ENCODE peak calls at places on chromosomes 13 and 19, in eight cellular contexts. U is CD8-positive, alpha-beta T cell; S is CD8-positive, alpha-beta memory T cell; L is cardiac muscle cell; Z is iPS DF 6.9; W is Peyer's patch; I is fibroblast of lung; Y is PC-9. G is an unnamed sample.

GRCh38 chr19:30175987-30176386 is 196.2 kb upstream of the ZNF536 start:
- DNase-seq in S (no peak), L (no peak), W (no peak), Y (no peak), I (no peak), U (no peak), Z (no peak), G (no peak)

GRCh38 chr13:32969516-32969941 is 46.7 kb upstream of the KL start:
- DNase-seq in L (peak; percentile 61), I (peak; percentile 45), Y (no peak), U (no peak), Z (no peak), S (no peak), W (no peak), G (no peak)

GRCh38 chr13:26760835-26761582 is 423 bp upstream of the GPR12 start:
- DNase-seq in S (no peak), L (no peak), U (no peak), Z (no peak), I (peak; percentile 2), Y (no peak), W (no peak), G (no peak)

GRCh38 chr13:51797664-51798488 is 6.1 kb downstream of the DHRS12 start:
- DNase-seq in Z (no peak), L (peak; percentile 67), W (peak; percentile 53), S (peak; percentile 59), U (peak; percentile 73), Y (peak; percentile 54), I (peak; percentile 55), G (peak; percentile 74)

GRCh38 chr13:50951366-50951765 is 41.8 kb downstream of the RNASEH2B start:
- DNase-seq in U (no peak), S (no peak), Y (no peak), L (peak; percentile 31), Z (no peak), I (peak; percentile 91), W (no peak), G (no peak)

GRCh38 chr13:44668707-44669106 is 92.6 kb upstream of the TSC22D1 start:
- DNase-seq in L (no peak), Z (no peak), S (no peak), U (no peak), Y (peak; percentile 64), I (peak; percentile 63), W (no peak), G (no peak)

GRCh38 chr13:24208314-24208713 is 47.8 kb downstream of the SPATA13 start:
- DNase-seq in Z (no peak), W (no peak), I (peak; percentile 90), U (no peak), Y (no peak), L (peak; percentile 82), S (no peak), G (no peak)

GRCh38 chr19:46134527-46134926 is 10.0 kb upstream of the IGFL3 start:
- DNase-seq in W (no peak), Y (no peak), S (no peak), Z (no peak), U (no peak), L (peak; percentile 35), I (peak; percentile 61), G (no peak)

GRCh38 chr19:17095141-17095919 is 19.8 kb downstream of the MYO9B start:
- DNase-seq in W (no peak), Z (no peak), U (no peak), S (no peak), L (peak; percentile 98), I (peak; percentile 58), Y (peak; percentile 25), G (no peak)

GRCh38 chr19:54125713-54126112 is 10.2 kb downstream of the PRPF31 start:
- DNase-seq in W (no peak), I (no peak), L (no peak), S (no peak), U (no peak), Z (no peak), Y (no peak), G (no peak)

GRCh38 chr13:93625536-93625935 is 398.9 kb downstream of the GPC6 start:
- DNase-seq in S (no peak), W (no peak), U (no peak), L (peak; percentile 27), Z (no peak), I (no peak), Y (no peak), G (no peak)

GRCh38 chr13:101572456-101572855 is 120.0 kb downstream of the ITGBL1 start:
- DNase-seq in I (no peak), W (no peak), U (no peak), Y (no peak), L (no peak), S (no peak), Z (no peak), G (no peak)

GRCh38 chr13:101570410-101570809 is 117.9 kb downstream of the ITGBL1 start:
- DNase-seq in U (no peak), Z (no peak), I (peak; percentile 47), W (no peak), L (no peak), Y (peak; percentile 87), S (no peak), G (no peak)

GRCh38 chr13:101567841-101568240 is 115.4 kb downstream of the ITGBL1 start:
- DNase-seq in W (no peak), U (no peak), S (no peak), L (no peak), Z (no peak), Y (no peak), I (no peak), G (no peak)

GRCh38 chr13:101565327-101565726 is 112.9 kb downstream of the ITGBL1 start:
- DNase-seq in L (no peak), I (no peak), Z (no peak), S (no peak), U (no peak), W (no peak), Y (no peak), G (no peak)

DNA sequence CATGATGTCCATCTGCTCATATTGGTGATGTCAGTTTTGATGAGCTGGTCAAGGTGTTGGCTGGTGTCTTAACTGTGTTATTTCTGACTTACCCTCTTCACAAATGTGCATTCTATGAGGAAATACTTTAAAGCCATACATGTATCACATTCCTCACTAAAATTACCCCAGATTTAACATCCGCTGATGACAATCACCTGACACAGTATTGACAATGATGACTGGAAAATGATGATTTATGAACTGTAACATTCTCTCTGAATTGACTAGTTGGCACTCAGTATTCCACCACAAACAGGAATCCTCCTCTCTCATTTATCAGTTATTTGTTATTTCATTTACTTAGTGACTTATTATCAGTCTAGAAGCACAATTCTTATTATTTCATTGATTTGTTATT is 117.3 kb downstream of the ITGBL1 start:
- DNase-seq in U (no peak), S (no peak), Z (no peak), Y (no peak), I (no peak), W (no peak), L (no peak), G (no peak)
- H3K27ac ChIP-seq in U (no peak overlapping the region), S (no peak overlapping the region), Z (no peak overlapping the region), Y (peak overlapping the region; percentile 59), I (no peak overlapping the region), W (no peak overlapping the region), L (no peak overlapping the region), G (no peak overlapping the region)

DNA sequence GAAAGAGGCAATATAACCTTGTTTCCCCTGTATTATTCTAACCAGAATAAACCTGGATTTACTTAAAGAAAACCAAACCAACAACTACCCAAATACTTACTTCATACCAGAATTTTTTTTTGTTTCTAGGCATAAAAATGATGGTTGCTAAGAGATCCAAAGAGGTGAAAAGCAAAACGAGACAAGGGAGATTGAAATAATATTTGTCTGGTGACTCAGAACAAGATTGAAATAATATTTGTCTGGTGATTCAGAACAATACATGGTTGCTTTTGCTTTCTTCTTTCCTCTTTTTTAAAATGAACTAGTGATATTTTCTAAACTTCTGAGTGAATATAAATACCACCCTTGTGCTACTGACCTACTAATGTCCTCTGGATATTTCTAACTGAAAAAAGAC is 592.9 kb downstream of the KCTD12 start:
- DNase-seq in W (no peak), Z (no peak), I (peak; percentile 73), U (no peak), Y (peak; percentile 43), S (no peak), L (peak; percentile 81), G (no peak)
- H3K27ac ChIP-seq in W (no peak overlapping the region), Z (no peak overlapping the region), I (no peak overlapping the region), U (no peak overlapping the region), Y (no peak overlapping the region), S (no peak overlapping the region), L (no peak overlapping the region), G (no peak overlapping the region)

DNA sequence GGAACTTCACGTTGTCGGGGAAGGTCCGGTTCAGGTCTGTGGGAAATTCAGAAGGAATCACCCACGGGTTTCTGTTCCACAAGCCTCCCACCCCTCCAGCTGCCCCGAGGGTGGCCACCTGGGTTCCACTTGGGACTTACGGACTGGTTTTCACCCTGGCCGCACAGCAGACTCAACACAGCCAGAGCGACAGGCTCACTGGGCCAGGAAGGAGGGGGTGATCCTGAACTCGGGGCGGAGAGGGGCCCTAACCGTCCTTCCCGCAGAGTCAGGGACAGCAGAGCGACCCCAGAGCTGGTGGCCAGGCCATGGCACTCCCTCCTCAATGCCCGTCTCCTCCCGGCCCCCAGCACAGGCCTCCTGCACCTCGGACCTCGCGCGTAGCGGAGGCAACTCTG is 13.0 kb downstream of the GRTP1 start:
- DNase-seq in W (no peak), Z (no peak), U (no peak), S (no peak), I (no peak), Y (no peak), L (no peak), G (no peak)
- H3K27ac ChIP-seq in W (no peak overlapping the region), Z (no peak overlapping the region), U (no peak overlapping the region), S (no peak overlapping the region), I (no peak overlapping the region), Y (no peak overlapping the region), L (no peak overlapping the region), G (no peak overlapping the region)

GRCh38 chr13:112229992-112230872 is 145.9 kb upstream of the SPACA7 start:
- DNase-seq in S (no peak), W (no peak), U (no peak), L (no peak), Z (no peak), I (no peak), Y (no peak), G (no peak)

GRCh38 chr13:112229445-112229844 is 146.7 kb upstream of the SPACA7 start:
- DNase-seq in Z (no peak), S (no peak), Y (no peak), U (no peak), W (no peak), L (no peak), I (no peak), G (no peak)

GRCh38 chr13:112233256-112233655 is 142.9 kb upstream of the SPACA7 start:
- DNase-seq in Y (no peak), Z (no peak), W (no peak), S (no peak), I (no peak), L (no peak), U (no peak), G (no peak)

GRCh38 chr13:112233716-112234115 is 142.4 kb upstream of the SPACA7 start:
- DNase-seq in L (no peak), W (no peak), Z (no peak), Y (no peak), I (no peak), S (no peak), U (no peak), G (no peak)

DNA sequence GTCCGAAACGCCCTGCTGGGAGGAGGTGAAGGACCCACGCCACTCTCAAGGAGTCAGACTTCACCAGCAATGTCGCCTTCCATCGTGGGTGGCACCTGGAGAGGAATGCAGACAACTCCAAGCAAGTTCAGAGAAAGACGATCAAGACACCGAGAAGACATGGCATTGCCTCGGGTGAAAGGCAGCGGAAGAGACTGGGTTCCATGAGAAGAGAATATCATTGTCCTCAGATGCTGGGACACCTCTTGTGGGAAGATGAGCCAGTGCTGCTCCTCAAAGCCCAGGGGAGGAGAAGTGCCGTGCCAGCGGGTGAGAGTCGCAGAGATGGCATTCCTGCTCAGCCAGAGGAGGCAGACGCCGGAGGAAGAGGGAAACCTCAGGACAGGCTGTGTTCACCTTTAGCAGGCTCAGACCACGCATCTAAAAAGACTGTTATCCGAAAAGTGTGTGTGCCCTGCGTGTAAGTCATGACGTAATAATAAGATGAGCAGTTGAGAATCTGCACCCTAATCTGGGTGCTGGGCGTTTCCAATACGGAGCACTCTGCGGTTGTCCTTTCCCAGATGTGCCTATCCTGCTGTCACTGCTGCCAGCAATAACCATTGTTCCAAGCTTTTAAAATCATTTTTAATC is 144.6 kb upstream of the SPACA7 start:
- DNase-seq in W (no peak), L (no peak), I (no peak), S (no peak), U (no peak), Z (no peak), Y (no peak), G (no peak)
- H3K27ac ChIP-seq in W (no peak overlapping the region), L (no peak overlapping the region), I (no peak overlapping the region), S (no peak overlapping the region), U (no peak overlapping the region), Z (no peak overlapping the region), Y (no peak overlapping the region), G (no peak overlapping the region)

G was measured in CD4-positive, alpha-beta memory T cell.